ENCODE peak calls at places on chromosomes 11 and 22, in five cellular contexts. R, B, N, I and G are unnamed samples.
A peak's percentile ranks its signal among the peaks of the same experiment; 100 is the strongest.

GRCh38 chr11:60485987-60486386 is 6.6 kb upstream of the MS4A12 start:
- DNase-seq in R (peak; percentile 86), B (peak; percentile 64), N (peak; percentile 79), I (peak; percentile 54), G (no peak)

GRCh38 chr11:67674442-67674871 is at the start of gene ALDH3B2:
- DNase-seq in R (no peak), B (no peak), N (no peak), I (no peak), G (peak; percentile 48)

GRCh38 chr22:28031383-28031922 is 112.4 kb upstream of the PITPNB start:
- DNase-seq in R (no peak), B (no peak), N (no peak), I (no peak), G (no peak)

GRCh38 chr22:38612217-38613006 is 42.4 kb upstream of the DMC1 start:
- DNase-seq in R (no peak), B (no peak), N (no peak), I (no peak), G (no peak)

GRCh38 chr11:70108250-70108649 is 30.1 kb downstream of the ANO1 start:
- DNase-seq in R (no peak), B (no peak), N (no peak), I (no peak), G (no peak)

GRCh38 chr11:12280838-12281565 is 96.4 kb upstream of the PARVA start:
- DNase-seq in R (no peak), B (no peak), N (no peak), I (no peak), G (peak; percentile 24)

GRCh38 chr11:18907391-18907790 is 31.8 kb downstream of the MRGPRX1 start:
- DNase-seq in R (no peak), B (no peak), N (no peak), I (no peak), G (no peak)

GRCh38 chr11:3155216-3155615 is 9.9 kb downstream of the OSBPL5 start:
- DNase-seq in R (no peak), B (no peak), N (no peak), I (no peak), G (no peak)

GRCh38 chr11:13772223-13773046 is 104.0 kb downstream of the FAR1 start:
- DNase-seq in R (peak; percentile 11), B (peak; percentile 78), N (peak; percentile 67), I (peak; percentile 58), G (peak; percentile 55)

GRCh38 chr22:32255726-32256125 is 579 bp upstream of the SLC5A4 start:
- DNase-seq in R (no peak), B (no peak), N (no peak), I (no peak), G (no peak)

GRCh38 chr11:128687321-128687720 is 6.6 kb upstream of the FLI1 start:
- DNase-seq in R (no peak), B (peak; percentile 5), N (no peak), I (no peak), G (no peak)

GRCh38 chr11:124724854-124725718 is 14.7 kb upstream of the NRGN start:
- DNase-seq in R (peak; percentile 41), B (no peak), N (no peak), I (peak; percentile 62), G (no peak)

GRCh38 chr22:39721456-39722325 is 151.1 kb downstream of the CACNA1I start:
- DNase-seq in R (no peak), B (no peak), N (no peak), I (no peak), G (no peak)

GRCh38 chr22:37377927-37378326 is 49.4 kb downstream of the ELFN2 start:
- DNase-seq in R (no peak), B (no peak), N (no peak), I (no peak), G (no peak)

GRCh38 chr11:69234740-69235710 is 58.9 kb upstream of the MYEOV start:
- DNase-seq in R (no peak), B (peak; percentile 54), N (no peak), I (no peak), G (no peak)

GRCh38 chr11:69704508-69705245 is 855 bp upstream of the FGF19 start:
- DNase-seq in R (no peak), B (peak; percentile 30), N (no peak), I (no peak), G (peak; percentile 96)

GRCh38 chr22:28146401-28147304 is 227.6 kb upstream of the PITPNB start:
- DNase-seq in R (no peak), B (no peak), N (no peak), I (no peak), G (no peak)

GRCh38 chr11:83282084-83282716 is 4.0 kb downstream of the CCDC90B start:
- DNase-seq in R (no peak), B (no peak), N (no peak), I (no peak), G (no peak)

GRCh38 chr11:10758959-10759358 is 7.9 kb downstream of the CTR9 start:
- DNase-seq in R (no peak), B (peak; percentile 26), N (no peak), I (no peak), G (no peak)

GRCh38 chr11:35838071-35838470 is 105.8 kb upstream of the LDLRAD3 start:
- DNase-seq in R (no peak), B (no peak), N (no peak), I (no peak), G (no peak)

GRCh38 chr11:17014321-17014773 is at the start of gene PLEKHA7:
- DNase-seq in R (no peak), B (no peak), N (no peak), I (peak; percentile 28), G (no peak)

GRCh38 chr11:14458377-14458776 is 41.2 kb downstream of the COPB1 start:
- DNase-seq in R (no peak), B (no peak), N (no peak), I (no peak), G (no peak)

GRCh38 chr11:95716266-95716665 is 73.3 kb downstream of the FAM76B start:
- DNase-seq in R (no peak), B (no peak), N (no peak), I (no peak), G (no peak)

GRCh38 chr11:77067776-77068460 is 1.1 kb downstream of the CAPN5 start:
- DNase-seq in R (no peak), B (no peak), N (no peak), I (no peak), G (no peak)

GRCh38 chr11:77063861-77064260 is 2.9 kb upstream of the CAPN5 start:
- DNase-seq in R (no peak), B (no peak), N (no peak), I (no peak), G (no peak)

GRCh38 chr11:77064648-77065217 is 2.0 kb upstream of the CAPN5 start:
- DNase-seq in R (no peak), B (no peak), N (no peak), I (no peak), G (no peak)

GRCh38 chr11:77066229-77067023 is at the start of gene CAPN5:
- DNase-seq in R (no peak), B (peak; percentile 91), N (peak; percentile 65), I (peak; percentile 79), G (peak; percentile 96)

DNA sequence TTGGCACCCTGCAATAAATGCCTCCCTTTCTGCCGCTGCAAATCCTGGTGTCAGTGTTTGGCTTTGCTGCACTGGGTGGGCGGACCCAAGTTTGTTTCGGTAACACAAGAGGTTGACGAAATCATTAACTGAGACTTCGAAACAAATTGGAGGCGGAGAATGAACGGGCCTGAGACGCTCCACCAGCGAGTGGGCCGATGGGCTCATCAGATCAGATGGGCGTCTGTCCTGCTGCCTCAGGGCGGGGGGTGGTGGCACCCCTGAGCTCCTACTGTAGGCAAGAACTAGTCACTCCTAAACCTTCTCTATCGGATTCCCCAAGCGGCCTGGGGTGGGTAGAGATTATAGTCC is 918 bp upstream of the CAPN5 start:
- DNase-seq in R (no peak), B (no peak), N (no peak), I (no peak), G (no peak)
- TF ChIP-seq SRF in R (no peak), B (no peak), N (no peak), I (no peak), G (no peak)

GRCh38 chr11:1937616-1938342 is 9.4 kb upstream of the MRPL23 start:
- DNase-seq in R (no peak), B (no peak), N (no peak), I (no peak), G (no peak)
- TF ChIP-seq SRF in R (no peak), B (no peak), N (no peak), I (no peak), G (no peak)

GRCh38 chr11:62487698-62488551 is 58.7 kb downstream of the AHNAK start:
- DNase-seq in R (no peak), B (no peak), N (no peak), I (no peak), G (no peak)

GRCh38 chr11:62491571-62492329 is 54.9 kb downstream of the AHNAK start:
- DNase-seq in R (no peak), B (peak; percentile 71), N (no peak), I (no peak), G (no peak)

GRCh38 chr11:62492586-62492985 is 54.0 kb downstream of the AHNAK start:
- DNase-seq in R (no peak), B (no peak), N (no peak), I (no peak), G (no peak)

GRCh38 chr11:62487136-62487535 is 59.5 kb downstream of the AHNAK start:
- DNase-seq in R (no peak), B (no peak), N (no peak), I (no peak), G (no peak)

GRCh38 chr11:62489204-62489603 is 57.4 kb downstream of the AHNAK start:
- DNase-seq in R (no peak), B (no peak), N (no peak), I (no peak), G (no peak)
- TF ChIP-seq SRF in R (no peak), B (no peak), N (no peak), I (no peak), G (no peak)

GRCh38 chr11:106088896-106089295 is 11.4 kb downstream of the AASDHPPT start:
- DNase-seq in R (no peak), B (no peak), N (no peak), I (no peak), G (no peak)

GRCh38 chr11:106092446-106092845 is 15.0 kb downstream of the AASDHPPT start:
- DNase-seq in R (no peak), B (no peak), N (no peak), I (no peak), G (no peak)

GRCh38 chr11:106087815-106088435 is 10.5 kb downstream of the AASDHPPT start:
- DNase-seq in R (no peak), B (peak; percentile 70), N (peak; percentile 33), I (peak; percentile 62), G (no peak)

GRCh38 chr11:106086850-106087249 is 9.4 kb downstream of the AASDHPPT start:
- DNase-seq in R (no peak), B (no peak), N (no peak), I (no peak), G (no peak)

GRCh38 chr11:106091480-106092123 is 14.1 kb downstream of the AASDHPPT start:
- DNase-seq in R (peak; percentile 56), B (no peak), N (no peak), I (no peak), G (no peak)
- TF ChIP-seq SRF in R (no peak), B (no peak), N (no peak), I (no peak), G (no peak)

GRCh38 chr11:132430352-132431091 is 1060.1 kb downstream of the NTM start:
- DNase-seq in R (no peak), B (no peak), N (no peak), I (no peak), G (no peak)
- TF ChIP-seq SRF in R (no peak), B (no peak), N (no peak), I (no peak), G (no peak)